ENCODE peak calls at places on chromosomes 16 and 17, in nine cellular contexts. One of them, this sample, is unnamed.

GRCh38 chr17:37743875-37744632 is 805 bp downstream of the HNF1B start:
- DNase-seq in Daoy: no peak
- DNase-seq in AG10803: no peak
- DNase-seq in uterus: no peak
- DNase-seq in activated CD4-positive, alpha-beta memory T cell treated with anti-CD3 and anti-CD28 coated beads for 36 hours: peak
- DNase-seq in naive thymus-derived CD4-positive, alpha-beta T cell: no peak
- DNase-seq in small intestine: peak
- DNase-seq in NCI-H2029: no peak
- DNase-seq in putamen: no peak
- DNase-seq in this sample: peak

GRCh38 chr17:62965149-62965648 is 836 bp upstream of the TANC2 start:
- DNase-seq in NCI-H2029: no peak
- DNase-seq in activated CD4-positive, alpha-beta memory T cell treated with anti-CD3 and anti-CD28 coated beads for 36 hours: peak
- DNase-seq in Daoy: no peak
- DNase-seq in uterus: no peak
- DNase-seq in putamen: no peak
- DNase-seq in small intestine: no peak
- DNase-seq in naive thymus-derived CD4-positive, alpha-beta T cell: peak
- DNase-seq in AG10803: no peak
- DNase-seq in this sample: no peak

GRCh38 chr17:75019710-75020109 is 7.2 kb downstream of the MRPL58 start:
- DNase-seq in putamen: peak
- DNase-seq in NCI-H2029: no peak
- DNase-seq in activated CD4-positive, alpha-beta memory T cell treated with anti-CD3 and anti-CD28 coated beads for 36 hours: no peak
- DNase-seq in small intestine: no peak
- DNase-seq in naive thymus-derived CD4-positive, alpha-beta T cell: no peak
- DNase-seq in Daoy: no peak
- DNase-seq in uterus: no peak
- DNase-seq in AG10803: no peak
- DNase-seq in this sample: no peak

GRCh38 chr17:41404024-41404651 is 6.7 kb upstream of the KRT31 start:
- DNase-seq in Daoy: peak
- DNase-seq in NCI-H2029: peak
- DNase-seq in activated CD4-positive, alpha-beta memory T cell treated with anti-CD3 and anti-CD28 coated beads for 36 hours: peak
- DNase-seq in naive thymus-derived CD4-positive, alpha-beta T cell: no peak
- DNase-seq in small intestine: no peak
- DNase-seq in putamen: no peak
- DNase-seq in AG10803: peak
- DNase-seq in uterus: no peak
- DNase-seq in this sample: peak

GRCh38 chr16:79876332-79876730 is 275.8 kb upstream of the MAF start:
- DNase-seq in activated CD4-positive, alpha-beta memory T cell treated with anti-CD3 and anti-CD28 coated beads for 36 hours: no peak
- DNase-seq in NCI-H2029: no peak
- DNase-seq in AG10803: no peak
- DNase-seq in putamen: no peak
- DNase-seq in naive thymus-derived CD4-positive, alpha-beta T cell: no peak
- DNase-seq in small intestine: no peak
- DNase-seq in uterus: no peak
- DNase-seq in Daoy: no peak
- DNase-seq in this sample: no peak

GRCh38 chr16:8634991-8635736 is 13.7 kb downstream of the METTL22 start:
- DNase-seq in NCI-H2029: no peak
- DNase-seq in small intestine: no peak
- DNase-seq in putamen: no peak
- DNase-seq in AG10803: peak
- DNase-seq in Daoy: peak
- DNase-seq in activated CD4-positive, alpha-beta memory T cell treated with anti-CD3 and anti-CD28 coated beads for 36 hours: no peak
- DNase-seq in naive thymus-derived CD4-positive, alpha-beta T cell: no peak
- DNase-seq in uterus: no peak
- DNase-seq in this sample: peak

GRCh38 chr17:19610879-19611278 is 37.7 kb upstream of the ALDH3A2 start:
- DNase-seq in naive thymus-derived CD4-positive, alpha-beta T cell: no peak
- DNase-seq in AG10803: no peak
- DNase-seq in NCI-H2029: no peak
- DNase-seq in putamen: no peak
- DNase-seq in uterus: no peak
- DNase-seq in activated CD4-positive, alpha-beta memory T cell treated with anti-CD3 and anti-CD28 coated beads for 36 hours: no peak
- DNase-seq in small intestine: no peak
- DNase-seq in Daoy: no peak
- DNase-seq in this sample: no peak

GRCh38 chr16:85234310-85235235 is 122.3 kb upstream of the CIBAR2 start:
- DNase-seq in activated CD4-positive, alpha-beta memory T cell treated with anti-CD3 and anti-CD28 coated beads for 36 hours: no peak
- DNase-seq in Daoy: peak
- DNase-seq in small intestine: no peak
- DNase-seq in putamen: no peak
- DNase-seq in uterus: peak
- DNase-seq in naive thymus-derived CD4-positive, alpha-beta T cell: no peak
- DNase-seq in NCI-H2029: no peak
- DNase-seq in AG10803: peak
- DNase-seq in this sample: peak

GRCh38 chr16:90078594-90078895 is 1.4 kb upstream of the PRDM7 start:
- DNase-seq in Daoy: no peak
- DNase-seq in activated CD4-positive, alpha-beta memory T cell treated with anti-CD3 and anti-CD28 coated beads for 36 hours: no peak
- DNase-seq in small intestine: no peak
- DNase-seq in AG10803: no peak
- DNase-seq in uterus: no peak
- DNase-seq in putamen: no peak
- DNase-seq in naive thymus-derived CD4-positive, alpha-beta T cell: no peak
- DNase-seq in NCI-H2029: no peak
- DNase-seq in this sample: no peak

GRCh38 chr16:86727131-86727530 is 148.8 kb downstream of the FOXL1 start:
- DNase-seq in NCI-H2029: no peak
- DNase-seq in Daoy: no peak
- DNase-seq in naive thymus-derived CD4-positive, alpha-beta T cell: no peak
- DNase-seq in small intestine: no peak
- DNase-seq in uterus: no peak
- DNase-seq in activated CD4-positive, alpha-beta memory T cell treated with anti-CD3 and anti-CD28 coated beads for 36 hours: no peak
- DNase-seq in AG10803: no peak
- DNase-seq in putamen: no peak
- DNase-seq in this sample: no peak

GRCh38 chr17:31411707-31412285 is 20.3 kb downstream of the RAB11FIP4 start:
- DNase-seq in uterus: no peak
- DNase-seq in activated CD4-positive, alpha-beta memory T cell treated with anti-CD3 and anti-CD28 coated beads for 36 hours: no peak
- DNase-seq in AG10803: no peak
- DNase-seq in putamen: no peak
- DNase-seq in naive thymus-derived CD4-positive, alpha-beta T cell: no peak
- DNase-seq in Daoy: no peak
- DNase-seq in small intestine: no peak
- DNase-seq in NCI-H2029: no peak
- DNase-seq in this sample: peak

GRCh38 chr16:56755038-56755437 is 25.1 kb downstream of the NUP93 start:
- DNase-seq in AG10803: no peak
- DNase-seq in NCI-H2029: no peak
- DNase-seq in Daoy: no peak
- DNase-seq in small intestine: no peak
- DNase-seq in activated CD4-positive, alpha-beta memory T cell treated with anti-CD3 and anti-CD28 coated beads for 36 hours: no peak
- DNase-seq in uterus: no peak
- DNase-seq in putamen: no peak
- DNase-seq in naive thymus-derived CD4-positive, alpha-beta T cell: no peak
- DNase-seq in this sample: no peak

GRCh38 chr17:10772425-10773380 is 31.2 kb downstream of the TMEM238L start:
- DNase-seq in NCI-H2029: no peak
- DNase-seq in activated CD4-positive, alpha-beta memory T cell treated with anti-CD3 and anti-CD28 coated beads for 36 hours: peak
- DNase-seq in uterus: no peak
- DNase-seq in small intestine: peak
- DNase-seq in putamen: no peak
- DNase-seq in AG10803: no peak
- DNase-seq in Daoy: peak
- DNase-seq in naive thymus-derived CD4-positive, alpha-beta T cell: no peak
- DNase-seq in this sample: peak

GRCh38 chr16:84610385-84610784 is 7.5 kb downstream of the COTL1 start:
- DNase-seq in small intestine: no peak
- DNase-seq in Daoy: no peak
- DNase-seq in uterus: no peak
- DNase-seq in NCI-H2029: no peak
- DNase-seq in putamen: no peak
- DNase-seq in AG10803: no peak
- DNase-seq in naive thymus-derived CD4-positive, alpha-beta T cell: no peak
- DNase-seq in activated CD4-positive, alpha-beta memory T cell treated with anti-CD3 and anti-CD28 coated beads for 36 hours: no peak
- DNase-seq in this sample: no peak

GRCh38 chr17:72567774-72568173 is 447.0 kb downstream of the SOX9 start:
- DNase-seq in activated CD4-positive, alpha-beta memory T cell treated with anti-CD3 and anti-CD28 coated beads for 36 hours: no peak
- DNase-seq in small intestine: peak
- DNase-seq in NCI-H2029: no peak
- DNase-seq in Daoy: no peak
- DNase-seq in putamen: no peak
- DNase-seq in uterus: no peak
- DNase-seq in naive thymus-derived CD4-positive, alpha-beta T cell: no peak
- DNase-seq in AG10803: no peak
- DNase-seq in this sample: no peak

GRCh38 chr17:78839762-78840529 is 668 bp downstream of the USP36 start:
- DNase-seq in NCI-H2029: no peak
- DNase-seq in Daoy: peak
- DNase-seq in small intestine: peak
- DNase-seq in naive thymus-derived CD4-positive, alpha-beta T cell: peak
- DNase-seq in putamen: no peak
- DNase-seq in AG10803: peak
- DNase-seq in uterus: peak
- DNase-seq in activated CD4-positive, alpha-beta memory T cell treated with anti-CD3 and anti-CD28 coated beads for 36 hours: peak
- DNase-seq in this sample: no peak

GRCh38 chr16:10988164-10988803 is 43.9 kb downstream of the CLEC16A start:
- DNase-seq in Daoy: no peak
- DNase-seq in small intestine: no peak
- DNase-seq in activated CD4-positive, alpha-beta memory T cell treated with anti-CD3 and anti-CD28 coated beads for 36 hours: peak
- DNase-seq in putamen: no peak
- DNase-seq in NCI-H2029: no peak
- DNase-seq in naive thymus-derived CD4-positive, alpha-beta T cell: no peak
- DNase-seq in uterus: no peak
- DNase-seq in AG10803: no peak
- DNase-seq in this sample: no peak

GRCh38 chr17:18986541-18987229 is 17.9 kb downstream of the FAM83G start:
- DNase-seq in naive thymus-derived CD4-positive, alpha-beta T cell: no peak
- DNase-seq in Daoy: no peak
- DNase-seq in putamen: no peak
- DNase-seq in small intestine: no peak
- DNase-seq in uterus: no peak
- DNase-seq in AG10803: no peak
- DNase-seq in activated CD4-positive, alpha-beta memory T cell treated with anti-CD3 and anti-CD28 coated beads for 36 hours: no peak
- DNase-seq in NCI-H2029: no peak
- DNase-seq in this sample: no peak

GRCh38 chr17:51537996-51538550 is 277.7 kb downstream of the UTP18 start:
- DNase-seq in AG10803: no peak
- DNase-seq in activated CD4-positive, alpha-beta memory T cell treated with anti-CD3 and anti-CD28 coated beads for 36 hours: no peak
- DNase-seq in uterus: no peak
- DNase-seq in naive thymus-derived CD4-positive, alpha-beta T cell: no peak
- DNase-seq in Daoy: no peak
- DNase-seq in putamen: no peak
- DNase-seq in NCI-H2029: no peak
- DNase-seq in small intestine: no peak
- DNase-seq in this sample: no peak

GRCh38 chr17:45248132-45248936 is 13.6 kb downstream of the SPATA32 start:
- DNase-seq in NCI-H2029: peak
- DNase-seq in activated CD4-positive, alpha-beta memory T cell treated with anti-CD3 and anti-CD28 coated beads for 36 hours: peak
- DNase-seq in putamen: no peak
- DNase-seq in small intestine: peak
- DNase-seq in uterus: no peak
- DNase-seq in Daoy: no peak
- DNase-seq in naive thymus-derived CD4-positive, alpha-beta T cell: peak
- DNase-seq in AG10803: no peak
- DNase-seq in this sample: peak

GRCh38 chr17:32191306-32191705 is 49.0 kb downstream of the RHOT1 start:
- DNase-seq in Daoy: no peak
- DNase-seq in naive thymus-derived CD4-positive, alpha-beta T cell: no peak
- DNase-seq in activated CD4-positive, alpha-beta memory T cell treated with anti-CD3 and anti-CD28 coated beads for 36 hours: no peak
- DNase-seq in putamen: no peak
- DNase-seq in uterus: no peak
- DNase-seq in AG10803: peak
- DNase-seq in small intestine: no peak
- DNase-seq in NCI-H2029: no peak
- DNase-seq in this sample: no peak

GRCh38 chr17:80987941-80988461 is 3.6 kb upstream of the CHMP6 start:
- DNase-seq in activated CD4-positive, alpha-beta memory T cell treated with anti-CD3 and anti-CD28 coated beads for 36 hours: no peak
- DNase-seq in NCI-H2029: no peak
- DNase-seq in AG10803: no peak
- DNase-seq in putamen: no peak
- DNase-seq in small intestine: no peak
- DNase-seq in Daoy: no peak
- DNase-seq in naive thymus-derived CD4-positive, alpha-beta T cell: no peak
- DNase-seq in uterus: peak
- DNase-seq in this sample: peak

GRCh38 chr16:19890901-19891300 is 6.3 kb upstream of the GPRC5B start:
- DNase-seq in activated CD4-positive, alpha-beta memory T cell treated with anti-CD3 and anti-CD28 coated beads for 36 hours: no peak
- DNase-seq in small intestine: no peak
- DNase-seq in NCI-H2029: no peak
- DNase-seq in naive thymus-derived CD4-positive, alpha-beta T cell: no peak
- DNase-seq in Daoy: no peak
- DNase-seq in putamen: no peak
- DNase-seq in AG10803: no peak
- DNase-seq in uterus: no peak
- DNase-seq in this sample: no peak

GRCh38 chr16:19879241-19879792 is 5.3 kb downstream of the GPRC5B start:
- DNase-seq in AG10803: no peak
- DNase-seq in naive thymus-derived CD4-positive, alpha-beta T cell: no peak
- DNase-seq in activated CD4-positive, alpha-beta memory T cell treated with anti-CD3 and anti-CD28 coated beads for 36 hours: no peak
- DNase-seq in putamen: peak
- DNase-seq in Daoy: no peak
- DNase-seq in small intestine: peak
- DNase-seq in uterus: no peak
- DNase-seq in NCI-H2029: peak
- DNase-seq in this sample: peak

GRCh38 chr16:10964891-10965326 is 20.5 kb downstream of the CLEC16A start:
- DNase-seq in Daoy: no peak
- DNase-seq in NCI-H2029: no peak
- DNase-seq in uterus: no peak
- DNase-seq in activated CD4-positive, alpha-beta memory T cell treated with anti-CD3 and anti-CD28 coated beads for 36 hours: peak
- DNase-seq in naive thymus-derived CD4-positive, alpha-beta T cell: peak
- DNase-seq in small intestine: no peak
- DNase-seq in AG10803: no peak
- DNase-seq in putamen: no peak
- DNase-seq in this sample: no peak

GRCh38 chr16:53872248-53873221 is 168.6 kb downstream of the FTO start:
- DNase-seq in naive thymus-derived CD4-positive, alpha-beta T cell: no peak
- DNase-seq in Daoy: peak
- DNase-seq in activated CD4-positive, alpha-beta memory T cell treated with anti-CD3 and anti-CD28 coated beads for 36 hours: no peak
- DNase-seq in small intestine: no peak
- DNase-seq in uterus: no peak
- DNase-seq in AG10803: peak
- DNase-seq in NCI-H2029: no peak
- DNase-seq in putamen: no peak
- DNase-seq in this sample: no peak

GRCh38 chr17:34788696-34789095 is 172.6 kb downstream of the CCT6B start:
- DNase-seq in AG10803: no peak
- DNase-seq in NCI-H2029: no peak
- DNase-seq in uterus: no peak
- DNase-seq in activated CD4-positive, alpha-beta memory T cell treated with anti-CD3 and anti-CD28 coated beads for 36 hours: no peak
- DNase-seq in naive thymus-derived CD4-positive, alpha-beta T cell: no peak
- DNase-seq in Daoy: no peak
- DNase-seq in putamen: no peak
- DNase-seq in small intestine: no peak
- DNase-seq in this sample: no peak

GRCh38 chr16:10964039-10964890 is 19.9 kb downstream of the CLEC16A start:
- DNase-seq in putamen: no peak
- DNase-seq in uterus: peak
- DNase-seq in activated CD4-positive, alpha-beta memory T cell treated with anti-CD3 and anti-CD28 coated beads for 36 hours: peak
- DNase-seq in small intestine: peak
- DNase-seq in Daoy: peak
- DNase-seq in naive thymus-derived CD4-positive, alpha-beta T cell: peak
- DNase-seq in AG10803: peak
- DNase-seq in NCI-H2029: peak
- DNase-seq in this sample: peak

GRCh38 chr17:65535777-65536572 is 25.5 kb downstream of the AXIN2 start:
- DNase-seq in small intestine: no peak
- DNase-seq in AG10803: peak
- DNase-seq in naive thymus-derived CD4-positive, alpha-beta T cell: no peak
- DNase-seq in uterus: no peak
- DNase-seq in Daoy: no peak
- DNase-seq in activated CD4-positive, alpha-beta memory T cell treated with anti-CD3 and anti-CD28 coated beads for 36 hours: no peak
- DNase-seq in putamen: no peak
- DNase-seq in NCI-H2029: no peak
- DNase-seq in this sample: no peak

GRCh38 chr16:88387941-88388627 is 5.3 kb downstream of the ZNF469 start:
- DNase-seq in activated CD4-positive, alpha-beta memory T cell treated with anti-CD3 and anti-CD28 coated beads for 36 hours: no peak
- DNase-seq in NCI-H2029: no peak
- DNase-seq in Daoy: no peak
- DNase-seq in putamen: peak
- DNase-seq in AG10803: peak
- DNase-seq in small intestine: peak
- DNase-seq in naive thymus-derived CD4-positive, alpha-beta T cell: no peak
- DNase-seq in uterus: no peak
- DNase-seq in this sample: peak

GRCh38 chr16:67167588-67167987 is 2.8 kb upstream of the NOL3 start:
- DNase-seq in naive thymus-derived CD4-positive, alpha-beta T cell: no peak
- DNase-seq in activated CD4-positive, alpha-beta memory T cell treated with anti-CD3 and anti-CD28 coated beads for 36 hours: no peak
- DNase-seq in NCI-H2029: no peak
- DNase-seq in small intestine: no peak
- DNase-seq in putamen: no peak
- DNase-seq in Daoy: no peak
- DNase-seq in uterus: no peak
- DNase-seq in AG10803: no peak
- DNase-seq in this sample: no peak

This sample was measured in islet precursor cell.